ENCODE peak calls at places on chromosomes 4 and X, in six cellular contexts. One of them, this sample, is unnamed.

GRCh38 chr4:113921089-113921842 is 58.2 kb downstream of the ARSJ start:
- DNase-seq in ascending aorta: no peak
- DNase-seq in foreskin fibroblast: peak
- DNase-seq in progenitor cell of endocrine pancreas: no peak
- DNase-seq in transverse colon: no peak
- DNase-seq in bronchial epithelial cell: peak
- DNase-seq in this sample: no peak

GRCh38 chr4:184699941-184700340 is 34.0 kb downstream of the CENPU start:
- DNase-seq in transverse colon: no peak
- DNase-seq in bronchial epithelial cell: no peak
- DNase-seq in foreskin fibroblast: peak
- DNase-seq in progenitor cell of endocrine pancreas: no peak
- DNase-seq in ascending aorta: no peak
- DNase-seq in this sample: no peak

GRCh38 chrX:7252013-7252610 is 104.2 kb upstream of the PUDP start:
- DNase-seq in foreskin fibroblast: no peak
- DNase-seq in transverse colon: peak
- DNase-seq in ascending aorta: no peak
- DNase-seq in progenitor cell of endocrine pancreas: no peak
- DNase-seq in bronchial epithelial cell: peak
- DNase-seq in this sample: peak

GRCh38 chr4:75895744-75896314 is 6.4 kb downstream of the PPEF2 start:
- DNase-seq in progenitor cell of endocrine pancreas: no peak
- DNase-seq in bronchial epithelial cell: peak
- DNase-seq in transverse colon: no peak
- DNase-seq in ascending aorta: no peak
- DNase-seq in foreskin fibroblast: peak
- DNase-seq in this sample: peak

GRCh38 chr4:8615366-8615765 is 22.8 kb downstream of the CPZ start:
- DNase-seq in ascending aorta: no peak
- DNase-seq in transverse colon: no peak
- DNase-seq in foreskin fibroblast: no peak
- DNase-seq in progenitor cell of endocrine pancreas: no peak
- DNase-seq in bronchial epithelial cell: no peak
- DNase-seq in this sample: no peak

GRCh38 chr4:39032218-39033085 is at the start of gene TMEM156:
- DNase-seq in progenitor cell of endocrine pancreas: no peak
- DNase-seq in bronchial epithelial cell: peak
- DNase-seq in foreskin fibroblast: peak
- DNase-seq in transverse colon: no peak
- DNase-seq in ascending aorta: no peak
- DNase-seq in this sample: peak

GRCh38 chrX:24498181-24498580 is 33.1 kb downstream of the PDK3 start:
- DNase-seq in progenitor cell of endocrine pancreas: no peak
- DNase-seq in ascending aorta: peak
- DNase-seq in foreskin fibroblast: peak
- DNase-seq in bronchial epithelial cell: no peak
- DNase-seq in transverse colon: peak
- DNase-seq in this sample: no peak

GRCh38 chr4:56414135-56414675 is 21.2 kb downstream of the PPAT start:
- DNase-seq in foreskin fibroblast: no peak
- DNase-seq in transverse colon: no peak
- DNase-seq in bronchial epithelial cell: no peak
- DNase-seq in progenitor cell of endocrine pancreas: no peak
- DNase-seq in ascending aorta: no peak
- DNase-seq in this sample: no peak

GRCh38 chrX:12378706-12379105 is 240.4 kb downstream of the FRMPD4 start:
- DNase-seq in bronchial epithelial cell: no peak
- DNase-seq in progenitor cell of endocrine pancreas: no peak
- DNase-seq in transverse colon: no peak
- DNase-seq in ascending aorta: no peak
- DNase-seq in foreskin fibroblast: no peak
- DNase-seq in this sample: no peak

GRCh38 chr4:155548173-155548572 is 118.5 kb upstream of the GUCY1A1 start:
- DNase-seq in bronchial epithelial cell: no peak
- DNase-seq in transverse colon: no peak
- DNase-seq in foreskin fibroblast: peak
- DNase-seq in ascending aorta: no peak
- DNase-seq in progenitor cell of endocrine pancreas: no peak
- DNase-seq in this sample: no peak

GRCh38 chr4:136012250-136012649 is 1520.0 kb downstream of the PCDH18 start:
- DNase-seq in transverse colon: no peak
- DNase-seq in foreskin fibroblast: peak
- DNase-seq in ascending aorta: no peak
- DNase-seq in bronchial epithelial cell: no peak
- DNase-seq in progenitor cell of endocrine pancreas: no peak
- DNase-seq in this sample: no peak

GRCh38 chr4:119189638-119190037 is 22.9 kb upstream of the USP53 start:
- DNase-seq in transverse colon: no peak
- DNase-seq in ascending aorta: no peak
- DNase-seq in foreskin fibroblast: peak
- DNase-seq in progenitor cell of endocrine pancreas: no peak
- DNase-seq in bronchial epithelial cell: no peak
- DNase-seq in this sample: no peak

GRCh38 chr4:55447108-55447708 is 51.5 kb downstream of the TMEM165 start:
- DNase-seq in progenitor cell of endocrine pancreas: no peak
- DNase-seq in foreskin fibroblast: no peak
- DNase-seq in transverse colon: no peak
- DNase-seq in bronchial epithelial cell: no peak
- DNase-seq in ascending aorta: no peak
- DNase-seq in this sample: no peak

GRCh38 chr4:82428526-82428968 is 1.7 kb downstream of the HNRNPDL start:
- DNase-seq in bronchial epithelial cell: no peak
- DNase-seq in ascending aorta: no peak
- DNase-seq in transverse colon: no peak
- DNase-seq in progenitor cell of endocrine pancreas: no peak
- DNase-seq in foreskin fibroblast: no peak
- DNase-seq in this sample: no peak

GRCh38 chr4:188403272-188403671 is 264.0 kb downstream of the TRIML1 start:
- DNase-seq in transverse colon: no peak
- DNase-seq in bronchial epithelial cell: no peak
- DNase-seq in ascending aorta: no peak
- DNase-seq in progenitor cell of endocrine pancreas: no peak
- DNase-seq in foreskin fibroblast: no peak
- DNase-seq in this sample: no peak

GRCh38 chr4:156109943-156110925 is 156.6 kb upstream of the CTSO start:
- DNase-seq in transverse colon: no peak
- DNase-seq in bronchial epithelial cell: peak
- DNase-seq in foreskin fibroblast: peak
- DNase-seq in progenitor cell of endocrine pancreas: no peak
- DNase-seq in ascending aorta: no peak
- DNase-seq in this sample: no peak

GRCh38 chr4:114758066-114758465 is 159.5 kb downstream of the UGT8 start:
- DNase-seq in ascending aorta: no peak
- DNase-seq in bronchial epithelial cell: no peak
- DNase-seq in transverse colon: no peak
- DNase-seq in progenitor cell of endocrine pancreas: no peak
- DNase-seq in foreskin fibroblast: no peak
- DNase-seq in this sample: no peak

GRCh38 chrX:153921511-153922285 is 4.4 kb downstream of the ARHGAP4 start:
- DNase-seq in progenitor cell of endocrine pancreas: no peak
- DNase-seq in bronchial epithelial cell: no peak
- DNase-seq in transverse colon: no peak
- DNase-seq in ascending aorta: no peak
- DNase-seq in foreskin fibroblast: peak
- DNase-seq in this sample: no peak

GRCh38 chrX:154526901-154527675 is 11.1 kb upstream of the FAM3A start:
- DNase-seq in foreskin fibroblast: peak
- DNase-seq in bronchial epithelial cell: peak
- DNase-seq in transverse colon: peak
- DNase-seq in progenitor cell of endocrine pancreas: no peak
- DNase-seq in ascending aorta: peak
- DNase-seq in this sample: peak

GRCh38 chr4:51831133-51831532 is 11.8 kb upstream of the DCUN1D4 start:
- DNase-seq in foreskin fibroblast: peak
- DNase-seq in transverse colon: peak
- DNase-seq in bronchial epithelial cell: peak
- DNase-seq in progenitor cell of endocrine pancreas: peak
- DNase-seq in ascending aorta: peak
- DNase-seq in this sample: peak

GRCh38 chrX:15269618-15270521 is at the start of gene ASB9:
- DNase-seq in ascending aorta: no peak
- DNase-seq in transverse colon: peak
- DNase-seq in foreskin fibroblast: peak
- DNase-seq in progenitor cell of endocrine pancreas: peak
- DNase-seq in bronchial epithelial cell: peak
- DNase-seq in this sample: no peak

GRCh38 chrX:15233416-15234015 is 36.4 kb downstream of the ASB9 start:
- DNase-seq in transverse colon: no peak
- DNase-seq in progenitor cell of endocrine pancreas: no peak
- DNase-seq in foreskin fibroblast: peak
- DNase-seq in bronchial epithelial cell: peak
- DNase-seq in ascending aorta: no peak
- DNase-seq in this sample: no peak

GRCh38 chrX:110944793-110945466 is 149.3 kb upstream of the CHRDL1 start:
- DNase-seq in transverse colon: no peak
- DNase-seq in progenitor cell of endocrine pancreas: peak
- DNase-seq in bronchial epithelial cell: peak
- DNase-seq in foreskin fibroblast: no peak
- DNase-seq in ascending aorta: no peak
- DNase-seq in this sample: no peak

GRCh38 chr4:185781555-185782215 is 30.3 kb downstream of the SORBS2 start:
- DNase-seq in foreskin fibroblast: no peak
- DNase-seq in ascending aorta: no peak
- DNase-seq in transverse colon: no peak
- DNase-seq in bronchial epithelial cell: no peak
- DNase-seq in progenitor cell of endocrine pancreas: no peak
- DNase-seq in this sample: no peak

GRCh38 chr4:64520393-64520792 is 111.1 kb upstream of the TECRL start:
- DNase-seq in transverse colon: no peak
- DNase-seq in foreskin fibroblast: no peak
- DNase-seq in bronchial epithelial cell: no peak
- DNase-seq in progenitor cell of endocrine pancreas: no peak
- DNase-seq in ascending aorta: no peak
- DNase-seq in this sample: no peak

GRCh38 chr4:70315928-70316327 is 18.9 kb upstream of the CABS1 start:
- DNase-seq in transverse colon: no peak
- DNase-seq in bronchial epithelial cell: peak
- DNase-seq in foreskin fibroblast: no peak
- DNase-seq in ascending aorta: no peak
- DNase-seq in progenitor cell of endocrine pancreas: no peak
- DNase-seq in this sample: no peak
- TF ChIP-seq CTCF in transverse colon: no peak
- TF ChIP-seq CTCF in bronchial epithelial cell: peak
- TF ChIP-seq CTCF in foreskin fibroblast: no peak
- TF ChIP-seq CTCF in ascending aorta: no peak
- TF ChIP-seq CTCF in progenitor cell of endocrine pancreas: no peak
- TF ChIP-seq CTCF in this sample: peak

GRCh38 chrX:104307341-104307740 is 52.6 kb upstream of the ESX1 start:
- DNase-seq in bronchial epithelial cell: no peak
- DNase-seq in transverse colon: no peak
- DNase-seq in progenitor cell of endocrine pancreas: no peak
- DNase-seq in ascending aorta: no peak
- DNase-seq in foreskin fibroblast: peak
- DNase-seq in this sample: no peak

GRCh38 chrX:104309169-104309568 is 54.4 kb upstream of the ESX1 start:
- DNase-seq in progenitor cell of endocrine pancreas: no peak
- DNase-seq in bronchial epithelial cell: no peak
- DNase-seq in transverse colon: no peak
- DNase-seq in foreskin fibroblast: no peak
- DNase-seq in ascending aorta: no peak
- DNase-seq in this sample: no peak

GRCh38 chrX:104310657-104311056 is 55.9 kb upstream of the ESX1 start:
- DNase-seq in ascending aorta: no peak
- DNase-seq in transverse colon: no peak
- DNase-seq in bronchial epithelial cell: no peak
- DNase-seq in progenitor cell of endocrine pancreas: no peak
- DNase-seq in foreskin fibroblast: no peak
- DNase-seq in this sample: no peak

GRCh38 chrX:104306180-104306579 is 51.4 kb upstream of the ESX1 start:
- DNase-seq in foreskin fibroblast: no peak
- DNase-seq in progenitor cell of endocrine pancreas: no peak
- DNase-seq in bronchial epithelial cell: no peak
- DNase-seq in ascending aorta: no peak
- DNase-seq in transverse colon: no peak
- DNase-seq in this sample: no peak

DNA sequence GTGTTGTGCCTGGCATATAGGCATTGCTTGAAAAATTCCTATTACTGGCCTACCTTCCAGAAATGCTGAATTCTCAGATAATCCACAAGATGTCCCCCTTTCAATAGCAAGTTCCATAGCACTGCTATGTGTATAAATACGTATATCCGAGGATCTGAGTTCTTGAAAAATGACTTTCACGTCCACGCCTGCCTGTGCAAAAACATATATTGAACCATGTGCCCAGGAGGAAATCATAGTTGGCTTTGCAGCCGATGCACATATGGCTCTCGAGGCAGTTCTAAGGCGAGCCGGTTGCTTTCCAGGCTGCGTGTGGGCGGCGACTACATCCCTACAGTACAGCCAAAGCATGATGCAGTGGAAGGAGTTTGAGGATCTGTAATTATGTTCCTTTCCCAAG is 55.4 kb upstream of the ESX1 start:
- DNase-seq in ascending aorta: no peak
- DNase-seq in transverse colon: no peak
- DNase-seq in progenitor cell of endocrine pancreas: no peak
- DNase-seq in foreskin fibroblast: peak
- DNase-seq in bronchial epithelial cell: peak
- DNase-seq in this sample: no peak
- TF ChIP-seq CTCF in ascending aorta: no peak
- TF ChIP-seq CTCF in transverse colon: no peak
- TF ChIP-seq CTCF in progenitor cell of endocrine pancreas: peak
- TF ChIP-seq CTCF in foreskin fibroblast: peak
- TF ChIP-seq CTCF in bronchial epithelial cell: peak
- TF ChIP-seq CTCF in this sample: no peak

GRCh38 chr4:105541420-105541819 is 11.0 kb upstream of the ARHGEF38 start:
- DNase-seq in transverse colon: no peak
- DNase-seq in progenitor cell of endocrine pancreas: no peak
- DNase-seq in bronchial epithelial cell: no peak
- DNase-seq in ascending aorta: no peak
- DNase-seq in foreskin fibroblast: no peak
- DNase-seq in this sample: no peak
- TF ChIP-seq CTCF in transverse colon: no peak
- TF ChIP-seq CTCF in progenitor cell of endocrine pancreas: no peak
- TF ChIP-seq CTCF in bronchial epithelial cell: no peak
- TF ChIP-seq CTCF in ascending aorta: no peak
- TF ChIP-seq CTCF in foreskin fibroblast: no peak
- TF ChIP-seq CTCF in this sample: no peak

DNA sequence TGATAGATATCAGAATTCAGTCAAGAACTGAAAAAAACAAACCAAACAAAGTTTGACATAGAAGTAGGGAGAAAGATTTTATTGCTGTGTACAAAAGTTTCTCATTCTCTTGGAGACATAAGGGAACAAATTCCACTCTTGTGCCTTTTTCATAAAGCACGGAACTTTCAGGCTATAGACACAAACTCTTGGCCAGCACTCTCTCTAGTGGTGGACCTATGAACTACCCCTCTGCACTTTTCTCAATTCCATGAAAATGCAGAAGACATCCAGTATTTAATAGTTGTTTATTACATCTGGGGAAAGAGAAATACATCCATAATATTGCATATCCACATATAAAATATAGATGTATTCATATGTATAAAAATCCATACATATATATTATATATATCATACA is 291.6 kb upstream of the HS3ST1 start:
- DNase-seq in foreskin fibroblast: peak
- DNase-seq in bronchial epithelial cell: peak
- DNase-seq in transverse colon: no peak
- DNase-seq in progenitor cell of endocrine pancreas: no peak
- DNase-seq in ascending aorta: no peak
- DNase-seq in this sample: peak
- TF ChIP-seq CTCF in foreskin fibroblast: peak
- TF ChIP-seq CTCF in bronchial epithelial cell: peak
- TF ChIP-seq CTCF in transverse colon: peak
- TF ChIP-seq CTCF in progenitor cell of endocrine pancreas: peak
- TF ChIP-seq CTCF in ascending aorta: no peak
- TF ChIP-seq CTCF in this sample: peak

This sample was measured in GM10248.